ENCODE peak calls at places on chromosomes 5 and 9, in four cellular contexts. A, P, F and U are unnamed samples.
A peak's percentile ranks its signal among the peaks of the same experiment; 100 is the strongest.

GRCh38 chr5:175519006-175519405 is 40.6 kb downstream of the SFXN1 start:
- DNase-seq in A (no peak), P (no peak), F (no peak), U (no peak)

GRCh38 chr5:72380491-72381274 is 60.5 kb downstream of the PTCD2 start:
- DNase-seq in A (peak; percentile 19), P (no peak), F (no peak), U (no peak)

GRCh38 chr9:125646222-125647100 is 60.5 kb downstream of the MAPKAP1 start:
- DNase-seq in A (no peak), P (no peak), F (no peak), U (no peak)

GRCh38 chr9:95822583-95823431 is 52.7 kb upstream of the ERCC6L2 start:
- DNase-seq in A (no peak), P (no peak), F (peak; percentile 38), U (no peak)

GRCh38 chr5:141508440-141508807 is 19.5 kb downstream of the PCDHGC5 start:
- DNase-seq in A (no peak), P (no peak), F (no peak), U (no peak)

GRCh38 chr9:96149881-96150280 is 152.1 kb downstream of the HSD17B3 start:
- DNase-seq in A (no peak), P (no peak), F (no peak), U (no peak)

GRCh38 chr9:73348485-73348884 is 196.8 kb downstream of the ANXA1 start:
- DNase-seq in A (no peak), P (no peak), F (no peak), U (no peak)

GRCh38 chr5:1555011-1555807 is 31.4 kb upstream of the LPCAT1 start:
- DNase-seq in A (no peak), P (no peak), F (no peak), U (no peak)

GRCh38 chr5:125295405-125295872 is 549.0 kb upstream of the ZNF608 start:
- DNase-seq in A (no peak), P (no peak), F (no peak), U (no peak)

GRCh38 chr9:10438955-10439354 is 173.8 kb downstream of the PTPRD start:
- DNase-seq in A (no peak), P (no peak), F (no peak), U (no peak)

GRCh38 chr9:136055715-136056545 is 39.2 kb downstream of the NACC2 start:
- DNase-seq in A (no peak), P (peak; percentile 59), F (peak; percentile 34), U (no peak)

GRCh38 chr9:94441796-94442195 is 113.1 kb upstream of the PCAT7 start:
- DNase-seq in A (no peak), P (no peak), F (no peak), U (no peak)

GRCh38 chr5:1282139-1282992 is 12.5 kb downstream of the TERT start:
- DNase-seq in A (peak; percentile 17), P (peak; percentile 61), F (no peak), U (no peak)

GRCh38 chr5:150517272-150518152 is 9.6 kb downstream of the NDST1 start:
- DNase-seq in A (peak; percentile 79), P (no peak), F (no peak), U (peak; percentile 75)

GRCh38 chr9:98627291-98627690 is 81.4 kb downstream of the GABBR2 start:
- DNase-seq in A (no peak), P (no peak), F (no peak), U (no peak)

GRCh38 chr5:149283611-149284480 is 12.2 kb downstream of the AFAP1L1 start:
- DNase-seq in A (no peak), P (no peak), F (no peak), U (no peak)

GRCh38 chr9:132166599-132166998 is 4.7 kb downstream of the NTNG2 start:
- DNase-seq in A (no peak), P (no peak), F (peak; percentile 26), U (no peak)

GRCh38 chr9:68739631-68740174 is 34.7 kb downstream of the PIP5K1B start:
- DNase-seq in A (no peak), P (no peak), F (no peak), U (no peak)

GRCh38 chr9:123000371-123001068 is 32.9 kb upstream of the GPR21 start:
- DNase-seq in A (no peak), P (no peak), F (no peak), U (no peak)